ENCODE peak calls at places on chromosomes 2 and 18, in six cellular contexts. One of them, this sample, is unnamed.

GRCh38 chr18:25661836-25662235 is 309.9 kb upstream of the ZNF521 start:
- DNase-seq in transverse colon: no peak
- DNase-seq in GM20000: no peak
- DNase-seq in stimulated activated CD4-positive, alpha-beta T cell treated with anti-CD3 and anti-CD28 coated beads, Interleukin-12 subunit alpha, Interleukin-12 subunit beta, amount 100 ng/mL, for 4 hours: no peak
- DNase-seq in AG09309: no peak
- DNase-seq in ovary: no peak
- DNase-seq in this sample: no peak

GRCh38 chr2:64210816-64211215 is 66.6 kb upstream of the PELI1 start:
- DNase-seq in transverse colon: peak
- DNase-seq in ovary: no peak
- DNase-seq in GM20000: no peak
- DNase-seq in stimulated activated CD4-positive, alpha-beta T cell treated with anti-CD3 and anti-CD28 coated beads, Interleukin-12 subunit alpha, Interleukin-12 subunit beta, amount 100 ng/mL, for 4 hours: no peak
- DNase-seq in AG09309: no peak
- DNase-seq in this sample: no peak

GRCh38 chr2:207879536-207879935 is 109.8 kb upstream of the FZD5 start:
- DNase-seq in ovary: no peak
- DNase-seq in GM20000: no peak
- DNase-seq in stimulated activated CD4-positive, alpha-beta T cell treated with anti-CD3 and anti-CD28 coated beads, Interleukin-12 subunit alpha, Interleukin-12 subunit beta, amount 100 ng/mL, for 4 hours: no peak
- DNase-seq in AG09309: no peak
- DNase-seq in transverse colon: no peak
- DNase-seq in this sample: peak

GRCh38 chr2:186518945-186519344 is 32.9 kb downstream of the ZC3H15 start:
- DNase-seq in ovary: no peak
- DNase-seq in GM20000: no peak
- DNase-seq in stimulated activated CD4-positive, alpha-beta T cell treated with anti-CD3 and anti-CD28 coated beads, Interleukin-12 subunit alpha, Interleukin-12 subunit beta, amount 100 ng/mL, for 4 hours: no peak
- DNase-seq in AG09309: peak
- DNase-seq in transverse colon: no peak
- DNase-seq in this sample: no peak

GRCh38 chr2:173667415-173667814 is 297.8 kb downstream of the SP3 start:
- DNase-seq in GM20000: no peak
- DNase-seq in ovary: no peak
- DNase-seq in stimulated activated CD4-positive, alpha-beta T cell treated with anti-CD3 and anti-CD28 coated beads, Interleukin-12 subunit alpha, Interleukin-12 subunit beta, amount 100 ng/mL, for 4 hours: no peak
- DNase-seq in AG09309: no peak
- DNase-seq in transverse colon: no peak
- DNase-seq in this sample: no peak

GRCh38 chr2:178385595-178386148 is 65.3 kb downstream of the PRKRA start:
- DNase-seq in AG09309: no peak
- DNase-seq in GM20000: no peak
- DNase-seq in ovary: no peak
- DNase-seq in stimulated activated CD4-positive, alpha-beta T cell treated with anti-CD3 and anti-CD28 coated beads, Interleukin-12 subunit alpha, Interleukin-12 subunit beta, amount 100 ng/mL, for 4 hours: no peak
- DNase-seq in transverse colon: no peak
- DNase-seq in this sample: no peak

GRCh38 chr2:98702127-98702802 is 28.7 kb downstream of the MGAT4A start:
- DNase-seq in stimulated activated CD4-positive, alpha-beta T cell treated with anti-CD3 and anti-CD28 coated beads, Interleukin-12 subunit alpha, Interleukin-12 subunit beta, amount 100 ng/mL, for 4 hours: no peak
- DNase-seq in AG09309: no peak
- DNase-seq in ovary: no peak
- DNase-seq in GM20000: no peak
- DNase-seq in transverse colon: peak
- DNase-seq in this sample: no peak

GRCh38 chr2:161913865-161914264 is 160.2 kb downstream of the DPP4 start:
- DNase-seq in transverse colon: no peak
- DNase-seq in ovary: no peak
- DNase-seq in AG09309: peak
- DNase-seq in stimulated activated CD4-positive, alpha-beta T cell treated with anti-CD3 and anti-CD28 coated beads, Interleukin-12 subunit alpha, Interleukin-12 subunit beta, amount 100 ng/mL, for 4 hours: no peak
- DNase-seq in GM20000: no peak
- DNase-seq in this sample: no peak

GRCh38 chr2:98793275-98793674 is 62.3 kb upstream of the MGAT4A start:
- DNase-seq in GM20000: no peak
- DNase-seq in AG09309: no peak
- DNase-seq in ovary: no peak
- DNase-seq in transverse colon: no peak
- DNase-seq in stimulated activated CD4-positive, alpha-beta T cell treated with anti-CD3 and anti-CD28 coated beads, Interleukin-12 subunit alpha, Interleukin-12 subunit beta, amount 100 ng/mL, for 4 hours: no peak
- DNase-seq in this sample: no peak

GRCh38 chr2:18762667-18763066 is 173.3 kb upstream of the NT5C1B start:
- DNase-seq in transverse colon: no peak
- DNase-seq in ovary: no peak
- DNase-seq in AG09309: no peak
- DNase-seq in stimulated activated CD4-positive, alpha-beta T cell treated with anti-CD3 and anti-CD28 coated beads, Interleukin-12 subunit alpha, Interleukin-12 subunit beta, amount 100 ng/mL, for 4 hours: no peak
- DNase-seq in GM20000: no peak
- DNase-seq in this sample: no peak

GRCh38 chr2:127255721-127256120 is 35.6 kb upstream of the CYP27C1 start:
- DNase-seq in ovary: no peak
- DNase-seq in stimulated activated CD4-positive, alpha-beta T cell treated with anti-CD3 and anti-CD28 coated beads, Interleukin-12 subunit alpha, Interleukin-12 subunit beta, amount 100 ng/mL, for 4 hours: no peak
- DNase-seq in GM20000: no peak
- DNase-seq in AG09309: no peak
- DNase-seq in transverse colon: no peak
- DNase-seq in this sample: no peak

GRCh38 chr2:198127627-198128026 is 323.2 kb downstream of the PLCL1 start:
- DNase-seq in GM20000: peak
- DNase-seq in transverse colon: peak
- DNase-seq in AG09309: peak
- DNase-seq in stimulated activated CD4-positive, alpha-beta T cell treated with anti-CD3 and anti-CD28 coated beads, Interleukin-12 subunit alpha, Interleukin-12 subunit beta, amount 100 ng/mL, for 4 hours: peak
- DNase-seq in ovary: peak
- DNase-seq in this sample: no peak

GRCh38 chr18:79798346-79798998 is 734 bp downstream of the KCNG2 start:
- DNase-seq in GM20000: no peak
- DNase-seq in stimulated activated CD4-positive, alpha-beta T cell treated with anti-CD3 and anti-CD28 coated beads, Interleukin-12 subunit alpha, Interleukin-12 subunit beta, amount 100 ng/mL, for 4 hours: no peak
- DNase-seq in ovary: no peak
- DNase-seq in AG09309: no peak
- DNase-seq in transverse colon: no peak
- DNase-seq in this sample: no peak

This sample was measured in GM04503.